ENCODE peak calls at places on chromosomes 11 and 22, in five cellular contexts. X, A, E, P and W are unnamed samples.

GRCh38 chr11:124207102-124207792 is 24.1 kb downstream of the OR10D3 start:
- DNase-seq in X (peak), A (no peak), E (no peak), P (no peak), W (no peak)

GRCh38 chr11:44839458-44840084 is 111.1 kb downstream of the TP53I11 start:
- DNase-seq in X (no peak), A (no peak), E (no peak), P (no peak), W (no peak)

GRCh38 chr11:65851083-65851579 is 6.8 kb downstream of the CFL1 start:
- DNase-seq in X (peak), A (no peak), E (no peak), P (no peak), W (peak)

GRCh38 chr11:45180888-45181594 is 34.6 kb downstream of the PRDM11 start:
- DNase-seq in X (peak), A (peak), E (no peak), P (no peak), W (no peak)

GRCh38 chr11:13278620-13279486 is 1.3 kb downstream of the BMAL1 start:
- DNase-seq in X (no peak), A (peak), E (no peak), P (no peak), W (no peak)

GRCh38 chr11:27857014-27857413 is 156.8 kb upstream of the BDNF start:
- DNase-seq in X (no peak), A (no peak), E (no peak), P (no peak), W (no peak)

GRCh38 chr22:48819232-48819631 is 1008.4 kb downstream of the BRD1 start:
- DNase-seq in X (no peak), A (no peak), E (no peak), P (no peak), W (no peak)

GRCh38 chr11:130689222-130689908 is 226.9 kb downstream of the SNX19 start:
- DNase-seq in X (no peak), A (no peak), E (no peak), P (no peak), W (no peak)

GRCh38 chr22:24455751-24456426 is 28.5 kb downstream of the ADORA2A start:
- DNase-seq in X (peak), A (no peak), E (peak), P (no peak), W (no peak)

GRCh38 chr22:44648821-44649566 is 53.0 kb upstream of the PRR5 start:
- DNase-seq in X (no peak), A (no peak), E (no peak), P (no peak), W (no peak)

GRCh38 chr22:44646668-44647067 is 55.3 kb upstream of the PRR5 start:
- DNase-seq in X (no peak), A (no peak), E (no peak), P (no peak), W (no peak)

GRCh38 chr22:44647141-44647540 is 54.9 kb upstream of the PRR5 start:
- DNase-seq in X (no peak), A (no peak), E (no peak), P (no peak), W (no peak)

GRCh38 chr22:44646141-44646540 is 55.9 kb upstream of the PRR5 start:
- DNase-seq in X (no peak), A (no peak), E (no peak), P (no peak), W (no peak)

GRCh38 chr22:44648085-44648820 is 53.8 kb upstream of the PRR5 start:
- DNase-seq in X (no peak), A (no peak), E (no peak), P (no peak), W (no peak)
- TF ChIP-seq KDM1A in X (no peak), A (no peak), E (no peak), P (no peak), W (no peak)

DNA sequence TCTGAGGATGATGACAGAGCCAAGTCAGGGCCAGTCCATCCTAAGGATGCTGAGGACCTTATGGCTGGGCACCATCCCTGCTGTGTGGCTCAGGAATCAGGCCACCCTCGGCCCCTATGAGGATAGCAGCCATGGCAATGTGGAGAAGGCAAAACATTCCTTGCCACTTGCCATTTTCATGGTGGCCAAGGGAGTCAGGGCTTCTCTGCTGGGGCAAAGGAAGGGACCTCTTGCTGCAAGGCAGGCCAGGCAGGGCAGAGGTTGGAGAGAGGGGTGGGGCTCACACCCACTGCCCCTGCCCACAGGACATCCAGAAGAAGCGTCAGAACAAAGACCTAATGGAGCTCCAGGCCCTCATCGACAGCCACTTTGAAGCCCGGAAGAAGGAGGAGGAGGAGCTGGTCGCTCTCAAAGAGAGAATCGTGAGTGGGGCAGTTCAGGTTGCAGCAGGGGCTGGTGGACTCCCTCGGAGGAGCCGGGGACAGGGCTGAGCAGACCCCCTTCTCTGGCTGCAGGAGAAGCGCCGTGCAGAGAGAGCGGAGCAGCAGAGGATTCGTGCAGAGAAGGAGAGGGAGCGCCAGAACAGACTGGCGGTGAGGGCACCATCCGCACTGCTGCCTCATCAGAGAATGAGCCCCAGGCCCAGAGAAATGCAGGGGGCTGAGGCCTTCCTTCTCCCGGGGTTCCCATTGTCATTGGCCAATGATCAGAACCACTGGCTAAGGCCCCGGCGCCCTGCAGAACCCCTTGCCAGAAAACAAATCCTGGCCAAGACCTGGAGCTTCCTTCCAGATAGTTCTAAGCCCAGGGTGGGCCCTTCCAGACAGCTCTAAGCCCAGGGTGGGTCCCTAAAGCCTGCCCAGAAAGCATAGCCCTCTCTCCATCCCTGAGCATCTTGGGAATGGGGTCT is 13.5 kb upstream of the MRPL23 start:
- DNase-seq in X (no peak), A (no peak), E (no peak), P (no peak), W (no peak)
- TF ChIP-seq KDM1A in X (no peak), A (no peak), E (no peak), P (no peak), W (no peak)

GRCh38 chr11:125345706-125346561 is 150.1 kb downstream of the FEZ1 start:
- DNase-seq in X (peak), A (peak), E (peak), P (no peak), W (no peak)
- TF ChIP-seq KDM1A in X (no peak), A (no peak), E (no peak), P (no peak), W (no peak)

GRCh38 chr11:117408356-117408755 is 80.7 kb downstream of the CEP164 start:
- DNase-seq in X (no peak), A (no peak), E (no peak), P (no peak), W (no peak)

GRCh38 chr11:117410861-117411725 is 83.4 kb downstream of the CEP164 start:
- DNase-seq in X (no peak), A (no peak), E (peak), P (no peak), W (no peak)

GRCh38 chr11:117410238-117410637 is 82.6 kb downstream of the CEP164 start:
- DNase-seq in X (no peak), A (no peak), E (no peak), P (no peak), W (no peak)

GRCh38 chr11:117411736-117412135 is 84.1 kb downstream of the CEP164 start:
- DNase-seq in X (no peak), A (no peak), E (no peak), P (no peak), W (no peak)

GRCh38 chr11:117409511-117409910 is 81.9 kb downstream of the CEP164 start:
- DNase-seq in X (no peak), A (no peak), E (no peak), P (no peak), W (no peak)
- TF ChIP-seq KDM1A in X (no peak), A (no peak), E (no peak), P (no peak), W (no peak)

GRCh38 chr11:69634590-69634989 is 6.4 kb upstream of the CCND1 start:
- DNase-seq in X (no peak), A (no peak), E (no peak), P (no peak), W (no peak)

GRCh38 chr11:69632900-69633299 is 8.1 kb upstream of the CCND1 start:
- DNase-seq in X (no peak), A (no peak), E (no peak), P (no peak), W (no peak)

GRCh38 chr11:69635210-69635609 is 5.7 kb upstream of the CCND1 start:
- DNase-seq in X (no peak), A (no peak), E (no peak), P (no peak), W (no peak)

GRCh38 chr11:69635804-69636511 is 5.0 kb upstream of the CCND1 start:
- DNase-seq in X (no peak), A (no peak), E (no peak), P (no peak), W (no peak)

DNA sequence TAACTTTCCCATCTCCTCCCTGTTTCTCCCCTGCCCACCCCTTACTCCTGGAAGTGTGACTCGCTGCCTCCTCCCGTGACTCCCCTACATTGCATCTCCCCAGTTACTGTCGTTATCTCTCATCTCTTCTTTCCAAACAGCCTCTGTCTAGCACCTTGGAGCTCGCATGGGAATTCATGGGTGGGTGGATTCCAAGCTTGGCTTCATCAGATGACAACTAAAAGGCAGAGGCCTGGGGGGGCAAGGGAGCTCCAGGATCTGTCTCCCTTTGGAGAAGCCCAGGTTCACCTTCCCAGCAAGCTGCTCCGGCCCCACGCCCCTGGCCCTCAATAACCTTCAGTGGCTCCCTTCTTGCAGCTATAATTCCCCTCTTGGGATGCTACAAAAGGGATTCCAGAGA is 6.9 kb upstream of the CCND1 start:
- DNase-seq in X (no peak), A (no peak), E (no peak), P (no peak), W (no peak)
- TF ChIP-seq KDM1A in X (no peak), A (no peak), E (no peak), P (no peak), W (no peak)

GRCh38 chr11:126336646-126337045 is 18.8 kb upstream of the ST3GAL4 start:
- DNase-seq in X (no peak), A (no peak), E (no peak), P (no peak), W (no peak)

GRCh38 chr11:126336065-126336464 is 19.4 kb upstream of the ST3GAL4 start:
- DNase-seq in X (no peak), A (no peak), E (no peak), P (no peak), W (no peak)

GRCh38 chr11:126333142-126333541 is 22.3 kb upstream of the ST3GAL4 start:
- DNase-seq in X (no peak), A (no peak), E (no peak), P (no peak), W (no peak)

GRCh38 chr11:126335463-126335760 is 20.1 kb upstream of the ST3GAL4 start:
- DNase-seq in X (no peak), A (no peak), E (no peak), P (no peak), W (no peak)

GRCh38 chr11:126334665-126335462 is 20.6 kb upstream of the ST3GAL4 start:
- DNase-seq in X (no peak), A (no peak), E (no peak), P (no peak), W (no peak)
- TF ChIP-seq KDM1A in X (no peak), A (no peak), E (no peak), P (no peak), W (no peak)

GRCh38 chr22:28230682-28231081 is 311.6 kb upstream of the PITPNB start:
- DNase-seq in X (no peak), A (no peak), E (no peak), P (no peak), W (no peak)
- TF ChIP-seq KDM1A in X (no peak), A (no peak), E (no peak), P (no peak), W (no peak)

GRCh38 chr11:103297900-103298299 is 188.7 kb downstream of the DYNC2H1 start:
- DNase-seq in X (no peak), A (no peak), E (no peak), P (no peak), W (no peak)

GRCh38 chr11:103295704-103296103 is 186.5 kb downstream of the DYNC2H1 start:
- DNase-seq in X (peak), A (no peak), E (no peak), P (no peak), W (no peak)

GRCh38 chr11:103294516-103294915 is 185.3 kb downstream of the DYNC2H1 start:
- DNase-seq in X (no peak), A (no peak), E (no peak), P (no peak), W (no peak)
- TF ChIP-seq KDM1A in X (no peak), A (no peak), E (no peak), P (no peak), W (no peak)

GRCh38 chr22:46110215-46110614 is 40.1 kb upstream of the PPARA start:
- DNase-seq in X (peak), A (no peak), E (no peak), P (no peak), W (no peak)

GRCh38 chr22:46107753-46108563 is 42.4 kb upstream of the PPARA start:
- DNase-seq in X (no peak), A (no peak), E (no peak), P (no peak), W (no peak)

GRCh38 chr22:46107089-46107664 is 43.1 kb upstream of the PPARA start:
- DNase-seq in X (no peak), A (no peak), E (no peak), P (no peak), W (no peak)

GRCh38 chr22:46109474-46110003 is 40.8 kb upstream of the PPARA start:
- DNase-seq in X (no peak), A (no peak), E (no peak), P (no peak), W (no peak)

DNA sequence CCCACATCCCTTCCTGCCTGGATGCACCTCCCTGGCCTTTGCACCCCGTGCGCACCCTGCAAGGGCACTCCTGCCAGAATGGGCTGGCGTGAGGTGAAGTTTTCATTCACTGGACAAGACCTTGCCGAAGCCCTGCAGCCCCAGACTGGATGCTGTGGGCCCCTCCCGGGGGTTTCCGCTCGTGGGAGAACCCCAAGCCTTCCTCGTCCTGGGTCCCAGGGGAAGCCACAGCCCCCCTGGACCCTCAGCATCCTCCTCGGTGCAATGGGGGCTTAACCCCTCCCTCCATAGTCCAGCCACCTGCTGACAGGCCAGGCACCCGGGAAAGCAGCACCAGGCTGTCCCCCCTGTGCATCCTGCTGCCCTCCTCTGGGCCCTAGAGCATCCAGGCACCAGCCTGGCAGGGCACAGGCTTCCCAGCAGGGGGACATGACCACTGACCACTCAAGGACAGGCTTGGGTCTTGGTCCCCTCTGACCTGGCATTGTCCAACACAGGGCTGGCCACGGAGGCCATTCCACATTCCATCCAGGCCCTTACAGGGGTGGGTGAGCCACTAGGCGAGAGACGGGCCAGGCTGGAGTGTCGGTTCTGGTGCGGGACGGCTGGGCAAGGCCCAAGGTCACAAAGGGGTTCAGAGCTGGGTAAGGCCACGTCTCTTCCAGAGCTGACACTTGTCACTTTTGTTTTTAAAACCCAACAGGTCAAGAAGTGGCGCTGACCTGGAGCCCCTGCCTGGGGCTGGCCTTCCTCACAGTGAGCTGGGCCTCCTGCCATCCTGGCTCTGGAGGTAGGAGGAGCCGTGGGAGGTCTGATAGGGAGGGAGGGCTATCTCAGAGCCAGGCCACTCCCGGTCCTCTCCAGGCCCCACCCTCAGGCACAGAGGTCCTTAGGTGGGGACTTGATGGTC is 41.5 kb upstream of the PPARA start:
- DNase-seq in X (peak), A (no peak), E (peak), P (no peak), W (no peak)
- TF ChIP-seq KDM1A in X (no peak), A (no peak), E (no peak), P (no peak), W (no peak)

GRCh38 chr11:12134239-12134590 is 23.8 kb downstream of the MICAL2 start:
- DNase-seq in X (no peak), A (no peak), E (no peak), P (no peak), W (no peak)
- TF ChIP-seq KDM1A in X (no peak), A (no peak), E (no peak), P (no peak), W (no peak)